ENCODE peak calls at places on chromosome 19, in nine cellular contexts. P is fibroblast of pulmonary artery, L is HCT116, K is fibroblast of villous mesenchyme, B is NB4, O is body of pancreas, T is SK-N-SH, M is foreskin fibroblast, V is pancreas. I is an unnamed sample.

GRCh38 chr19:5547881-5548280 is 19.9 kb downstream of the TINCR start:
- DNase-seq in P (peak), L (no peak), K (peak), B (peak), O (no peak), T (peak), M (peak), V (no peak), I (peak)

GRCh38 chr19:14835011-14835410 is at the start of the genes OR7A5 and OR7C1:
- DNase-seq in P (no peak), L (no peak), K (peak), B (no peak), O (no peak), T (no peak), M (no peak), V (no peak), I (peak)

GRCh38 chr19:51654783-51655182 is 8.2 kb upstream of the SIGLEC14 start:
- DNase-seq in P (no peak), L (no peak), K (no peak), B (no peak), O (no peak), T (no peak), M (no peak), V (no peak), I (no peak)

GRCh38 chr19:42196011-42197001 is 21.2 kb downstream of the DEDD2 start:
- DNase-seq in P (no peak), L (no peak), K (no peak), B (peak), O (no peak), T (no peak), M (no peak), V (no peak), I (no peak)

GRCh38 chr19:4988770-4989251 is 19.9 kb downstream of the KDM4B start:
- DNase-seq in P (peak), L (no peak), K (peak), B (no peak), O (peak), T (no peak), M (peak), V (no peak), I (peak)

GRCh38 chr19:29523568-29523967 is 2.2 kb upstream of the VSTM2B start:
- DNase-seq in P (no peak), L (no peak), K (no peak), B (no peak), O (no peak), T (no peak), M (no peak), V (no peak), I (no peak)

GRCh38 chr19:13795595-13796300 is 505 bp downstream of the ZSWIM4 start:
- DNase-seq in P (no peak), L (no peak), K (no peak), B (no peak), O (peak), T (peak), M (no peak), V (peak), I (no peak)

GRCh38 chr19:18961767-18962423 is 20.9 kb upstream of the HOMER3 start:
- DNase-seq in P (no peak), L (no peak), K (no peak), B (no peak), O (no peak), T (peak), M (no peak), V (no peak), I (no peak)

GRCh38 chr19:29593869-29594268 is 12.2 kb upstream of the POP4 start:
- DNase-seq in P (no peak), L (no peak), K (no peak), B (no peak), O (no peak), T (no peak), M (no peak), V (no peak), I (no peak)

GRCh38 chr19:44689290-44690130 is 9.4 kb upstream of the CEACAM16 start:
- DNase-seq in P (peak), L (peak), K (peak), B (peak), O (peak), T (peak), M (peak), V (peak), I (peak)
- H3K4me3 ChIP-seq in P (no peak), L (no peak), K (no peak), B (no peak), O (no peak), T (no peak), M (no peak), V (no peak), I (no peak)

GRCh38 chr19:11737964-11738745 is 591 bp downstream of the ZNF823 start:
- DNase-seq in P (peak), L (no peak), K (peak), B (peak), O (peak), T (peak), M (peak), V (peak), I (peak)
- TF ChIP-seq CTCF in P (no peak), L (no peak), K (peak), B (no peak), O (no peak), T (no peak), M (no peak), V (no peak), I (no peak)

GRCh38 chr19:36141039-36141914 is 1.4 kb downstream of the CAPNS1 start:
- DNase-seq in P (peak), L (peak), K (peak), B (peak), O (peak), T (peak), M (peak), V (peak), I (peak)

GRCh38 chr19:36139473-36140288 is at the start of gene CAPNS1:
- DNase-seq in P (peak), L (peak), K (peak), B (peak), O (peak), T (peak), M (peak), V (peak), I (peak)

GRCh38 chr19:36139120-36139472 is 770 bp upstream of the CAPNS1 start:
- DNase-seq in P (no peak), L (no peak), K (no peak), B (no peak), O (no peak), T (no peak), M (no peak), V (no peak), I (no peak)

GRCh38 chr19:36140289-36141038 is 598 bp downstream of the CAPNS1 start:
- DNase-seq in P (peak), L (no peak), K (peak), B (peak), O (peak), T (peak), M (no peak), V (no peak), I (peak)

DNA sequence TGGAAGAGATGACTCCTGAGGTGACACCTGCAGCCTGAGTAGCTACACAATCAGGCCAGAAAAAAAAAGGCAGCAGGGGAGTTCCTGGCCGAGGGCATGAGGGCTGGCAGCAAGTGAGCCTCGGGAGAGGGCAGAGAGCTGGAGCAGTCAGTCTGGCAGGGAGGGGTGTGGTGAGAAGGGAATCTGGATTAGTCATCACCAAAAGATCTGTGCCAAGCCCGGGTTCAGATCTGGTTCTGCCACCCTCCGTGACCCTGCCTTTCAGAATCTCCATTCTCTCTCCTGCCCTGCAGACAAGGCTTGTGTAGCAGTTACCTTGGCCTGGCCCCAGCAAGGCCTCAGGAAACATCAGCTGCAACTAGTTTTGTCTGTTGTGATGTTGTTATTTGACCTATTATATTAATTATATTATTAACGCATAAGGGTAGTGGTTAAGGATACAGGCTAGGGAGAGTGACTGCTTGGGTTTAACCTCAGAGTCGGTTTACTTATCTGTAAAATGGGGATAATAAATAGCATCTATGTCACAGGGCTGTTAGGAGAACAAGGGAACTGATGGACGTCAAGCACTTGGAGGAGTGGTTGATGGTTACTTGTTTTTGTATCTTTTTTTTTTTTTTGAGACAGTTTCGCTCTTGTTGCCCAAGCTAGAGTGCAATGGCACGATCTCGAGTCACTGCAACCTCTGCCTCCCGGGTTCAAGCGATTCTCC is 2.7 kb upstream of the CAPNS1 start:
- DNase-seq in P (peak), L (peak), K (peak), B (no peak), O (peak), T (no peak), M (peak), V (no peak), I (peak)
- H3K4me3 ChIP-seq in P (no peak), L (peak), K (no peak), B (no peak), O (no peak), T (no peak), M (no peak), V (no peak), I (no peak)

DNA sequence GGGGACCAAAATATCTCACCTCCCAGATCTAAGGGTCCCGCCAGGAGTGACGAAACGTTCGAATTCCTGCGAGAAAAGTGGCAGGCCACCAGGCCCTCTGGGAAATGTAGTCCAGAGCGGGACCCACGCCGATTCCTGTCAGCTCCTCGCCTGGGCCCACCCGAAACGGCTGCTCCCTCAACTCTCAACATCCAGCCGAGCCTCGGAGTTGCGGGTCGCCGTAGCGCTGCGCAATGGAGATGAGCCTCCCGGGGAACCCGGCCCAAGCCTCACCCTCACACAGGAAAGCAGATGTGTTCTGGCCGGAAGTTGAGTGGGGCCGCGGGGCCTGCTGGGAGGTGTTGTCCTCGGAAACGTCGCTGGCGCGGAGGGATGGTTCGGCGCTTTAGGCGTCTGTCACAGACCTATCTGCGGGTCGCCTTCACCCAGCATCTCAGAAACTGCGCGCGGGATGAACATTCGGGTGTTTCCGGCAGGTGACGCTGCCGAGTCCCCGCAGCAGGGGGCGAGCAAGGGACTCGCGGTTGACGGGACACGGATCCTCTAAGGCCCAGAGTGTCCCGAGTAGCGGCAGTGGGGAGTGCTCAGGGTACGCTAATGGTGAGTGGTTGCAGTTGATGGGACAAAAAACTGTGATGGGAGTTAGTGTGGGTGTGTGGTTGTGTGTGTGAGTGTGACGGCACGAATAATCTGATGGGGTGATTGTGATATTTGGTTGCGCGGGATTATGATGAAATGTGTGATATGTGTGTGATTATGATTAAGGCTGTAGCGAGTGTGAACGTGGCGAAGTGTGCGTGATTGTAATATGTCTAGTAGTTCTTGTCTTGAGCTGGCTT is at the start of the genes ZNF568 and ZNF829:
- DNase-seq in P (peak), L (no peak), K (peak), B (peak), O (peak), T (peak), M (peak), V (peak), I (peak)
- TF ChIP-seq CTCF in P (peak), L (no peak), K (peak), B (peak), O (peak), T (peak), M (peak), V (peak), I (peak)

I was measured in astrocyte of the spinal cord.